ENCODE peak calls at places on chromosomes 2 and 18, in eight cellular contexts. B, E, X, V, A, S, D and O are unnamed samples.

GRCh38 chr18:11658989-11659388 is 30.1 kb upstream of the GNAL start:
- DNase-seq in B (no peak), E (no peak), X (no peak), V (no peak), A (no peak), S (no peak), D (no peak), O (no peak)

GRCh38 chr2:99701503-99701902 is 211.7 kb upstream of the REV1 start:
- DNase-seq in B (no peak), E (no peak), X (no peak), V (no peak), A (no peak), S (no peak), D (no peak), O (no peak)

GRCh38 chr2:162333968-162334367 is 10.0 kb upstream of the GCA start:
- DNase-seq in B (no peak), E (peak; percentile 16), X (no peak), V (peak; percentile 45), A (peak; percentile 12), S (no peak), D (no peak), O (no peak)

GRCh38 chr2:237702439-237703397 is 75.3 kb downstream of the LRRFIP1 start:
- DNase-seq in B (no peak), E (peak; percentile 37), X (no peak), V (peak; percentile 72), A (peak; percentile 58), S (no peak), D (no peak), O (peak; percentile 52)

GRCh38 chr18:48392266-48392665 is 16.9 kb downstream of the ZBTB7C start:
- DNase-seq in B (no peak), E (no peak), X (no peak), V (no peak), A (no peak), S (no peak), D (no peak), O (no peak)

GRCh38 chr2:237705225-237705524 is 77.8 kb downstream of the LRRFIP1 start:
- DNase-seq in B (no peak), E (no peak), X (no peak), V (no peak), A (no peak), S (no peak), D (no peak), O (no peak)

GRCh38 chr2:84435331-84436081 is 23.6 kb downstream of the SUCLG1 start:
- DNase-seq in B (no peak), E (no peak), X (no peak), V (peak; percentile 34), A (no peak), S (no peak), D (no peak), O (no peak)

GRCh38 chr2:150076281-150076680 is 411.2 kb downstream of the RND3 start:
- DNase-seq in B (no peak), E (no peak), X (no peak), V (peak; percentile 61), A (no peak), S (no peak), D (no peak), O (no peak)